ENCODE peak calls at places on chromosomes 3 and 15, in eight cellular contexts. One of them, this sample, is unnamed.

GRCh38 chr3:129622418-129622872 is 16.0 kb upstream of the PLXND1 start:
- DNase-seq in stomach: no peak
- DNase-seq in left ventricle myocardium inferior: peak; percentile 29
- DNase-seq in testis: no peak
- DNase-seq in PC-9: no peak
- DNase-seq in HL-60: no peak
- DNase-seq in brain microvascular endothelial cell: no peak
- DNase-seq in endothelial cell of umbilical vein: no peak
- DNase-seq in this sample: no peak

GRCh38 chr3:120114981-120115380 is 20.7 kb upstream of the GSK3B start:
- DNase-seq in PC-9: no peak
- DNase-seq in stomach: no peak
- DNase-seq in testis: no peak
- DNase-seq in endothelial cell of umbilical vein: no peak
- DNase-seq in HL-60: no peak
- DNase-seq in brain microvascular endothelial cell: no peak
- DNase-seq in left ventricle myocardium inferior: no peak
- DNase-seq in this sample: no peak

GRCh38 chr3:16866447-16867025 is 18.2 kb upstream of the PLCL2 start:
- DNase-seq in stomach: no peak
- DNase-seq in PC-9: no peak
- DNase-seq in endothelial cell of umbilical vein: no peak
- DNase-seq in HL-60: peak; percentile 85
- DNase-seq in brain microvascular endothelial cell: no peak
- DNase-seq in testis: no peak
- DNase-seq in left ventricle myocardium inferior: no peak
- DNase-seq in this sample: no peak

GRCh38 chr3:153958635-153959320 is 162.4 kb upstream of the ARHGEF26 start:
- DNase-seq in testis: no peak
- DNase-seq in PC-9: no peak
- DNase-seq in HL-60: no peak
- DNase-seq in stomach: no peak
- DNase-seq in brain microvascular endothelial cell: no peak
- DNase-seq in left ventricle myocardium inferior: no peak
- DNase-seq in endothelial cell of umbilical vein: no peak
- DNase-seq in this sample: no peak

GRCh38 chr3:14312375-14312774 is 90.0 kb upstream of the SLC6A6 start:
- DNase-seq in PC-9: no peak
- DNase-seq in testis: no peak
- DNase-seq in endothelial cell of umbilical vein: no peak
- DNase-seq in stomach: no peak
- DNase-seq in HL-60: no peak
- DNase-seq in brain microvascular endothelial cell: no peak
- DNase-seq in left ventricle myocardium inferior: no peak
- DNase-seq in this sample: no peak

GRCh38 chr3:71478568-71478967 is 105.0 kb downstream of the FOXP1 start:
- DNase-seq in PC-9: no peak
- DNase-seq in HL-60: no peak
- DNase-seq in testis: no peak
- DNase-seq in endothelial cell of umbilical vein: no peak
- DNase-seq in stomach: no peak
- DNase-seq in brain microvascular endothelial cell: no peak
- DNase-seq in left ventricle myocardium inferior: no peak
- DNase-seq in this sample: no peak

GRCh38 chr15:78050441-78050809 is 27.1 kb downstream of the TBC1D2B start:
- DNase-seq in HL-60: no peak
- DNase-seq in PC-9: no peak
- DNase-seq in testis: no peak
- DNase-seq in endothelial cell of umbilical vein: no peak
- DNase-seq in stomach: no peak
- DNase-seq in left ventricle myocardium inferior: no peak
- DNase-seq in brain microvascular endothelial cell: no peak
- DNase-seq in this sample: no peak

GRCh38 chr15:89195836-89196235 is 25.5 kb downstream of the RLBP1 start:
- DNase-seq in PC-9: no peak
- DNase-seq in HL-60: no peak
- DNase-seq in brain microvascular endothelial cell: no peak
- DNase-seq in stomach: no peak
- DNase-seq in endothelial cell of umbilical vein: no peak
- DNase-seq in left ventricle myocardium inferior: no peak
- DNase-seq in testis: no peak
- DNase-seq in this sample: no peak

GRCh38 chr3:61172684-61173083 is 78.6 kb downstream of the FHIT start:
- DNase-seq in left ventricle myocardium inferior: no peak
- DNase-seq in endothelial cell of umbilical vein: no peak
- DNase-seq in stomach: no peak
- DNase-seq in brain microvascular endothelial cell: no peak
- DNase-seq in HL-60: no peak
- DNase-seq in testis: no peak
- DNase-seq in PC-9: peak; percentile 1
- DNase-seq in this sample: no peak

GRCh38 chr3:15361494-15362214 is 29.3 kb upstream of the SH3BP5 start:
- DNase-seq in left ventricle myocardium inferior: no peak
- DNase-seq in PC-9: no peak
- DNase-seq in testis: no peak
- DNase-seq in endothelial cell of umbilical vein: no peak
- DNase-seq in HL-60: no peak
- DNase-seq in brain microvascular endothelial cell: peak; percentile 60
- DNase-seq in stomach: no peak
- DNase-seq in this sample: no peak

GRCh38 chr3:171229173-171229572 is 202.7 kb upstream of the SLC2A2 start:
- DNase-seq in HL-60: no peak
- DNase-seq in left ventricle myocardium inferior: no peak
- DNase-seq in endothelial cell of umbilical vein: no peak
- DNase-seq in stomach: no peak
- DNase-seq in PC-9: no peak
- DNase-seq in brain microvascular endothelial cell: no peak
- DNase-seq in testis: no peak
- DNase-seq in this sample: no peak

GRCh38 chr3:65551945-65552344 is 486.8 kb downstream of the MAGI1 start:
- DNase-seq in left ventricle myocardium inferior: no peak
- DNase-seq in PC-9: no peak
- DNase-seq in testis: no peak
- DNase-seq in HL-60: no peak
- DNase-seq in stomach: no peak
- DNase-seq in endothelial cell of umbilical vein: no peak
- DNase-seq in brain microvascular endothelial cell: no peak
- DNase-seq in this sample: no peak

GRCh38 chr15:73081321-73081958 is 29.2 kb downstream of the NEO1 start:
- DNase-seq in testis: peak; percentile 48
- DNase-seq in stomach: no peak
- DNase-seq in PC-9: no peak
- DNase-seq in brain microvascular endothelial cell: peak; percentile 30
- DNase-seq in endothelial cell of umbilical vein: peak; percentile 65
- DNase-seq in HL-60: peak; percentile 6
- DNase-seq in left ventricle myocardium inferior: no peak
- DNase-seq in this sample: peak; percentile 17

GRCh38 chr3:184380210-184380626 is 364 bp downstream of the CHRD start:
- DNase-seq in left ventricle myocardium inferior: peak; percentile 72
- DNase-seq in stomach: peak; percentile 68
- DNase-seq in endothelial cell of umbilical vein: no peak
- DNase-seq in HL-60: no peak
- DNase-seq in testis: peak; percentile 54
- DNase-seq in PC-9: peak; percentile 46
- DNase-seq in brain microvascular endothelial cell: no peak
- DNase-seq in this sample: peak; percentile 76

GRCh38 chr3:40973141-40973540 is 226.2 kb upstream of the CTNNB1 start:
- DNase-seq in brain microvascular endothelial cell: no peak
- DNase-seq in stomach: no peak
- DNase-seq in HL-60: no peak
- DNase-seq in testis: no peak
- DNase-seq in PC-9: no peak
- DNase-seq in endothelial cell of umbilical vein: no peak
- DNase-seq in left ventricle myocardium inferior: no peak
- DNase-seq in this sample: no peak

GRCh38 chr15:68797157-68797556 is 23.5 kb downstream of the ANP32A start:
- DNase-seq in endothelial cell of umbilical vein: no peak
- DNase-seq in left ventricle myocardium inferior: no peak
- DNase-seq in stomach: no peak
- DNase-seq in testis: no peak
- DNase-seq in HL-60: no peak
- DNase-seq in PC-9: no peak
- DNase-seq in brain microvascular endothelial cell: no peak
- DNase-seq in this sample: no peak

GRCh38 chr3:25728101-25728500 is 55.1 kb downstream of the NGLY1 start:
- DNase-seq in stomach: no peak
- DNase-seq in brain microvascular endothelial cell: no peak
- DNase-seq in PC-9: no peak
- DNase-seq in testis: no peak
- DNase-seq in endothelial cell of umbilical vein: no peak
- DNase-seq in left ventricle myocardium inferior: no peak
- DNase-seq in HL-60: no peak
- DNase-seq in this sample: no peak

GRCh38 chr3:128847631-128848370 is 31.6 kb upstream of the ACAD9 start:
- DNase-seq in brain microvascular endothelial cell: no peak
- DNase-seq in PC-9: no peak
- DNase-seq in testis: no peak
- DNase-seq in left ventricle myocardium inferior: no peak
- DNase-seq in endothelial cell of umbilical vein: no peak
- DNase-seq in HL-60: no peak
- DNase-seq in stomach: no peak
- DNase-seq in this sample: no peak

GRCh38 chr3:143511174-143511879 is 336.9 kb downstream of the SLC9A9 start:
- DNase-seq in left ventricle myocardium inferior: no peak
- DNase-seq in endothelial cell of umbilical vein: no peak
- DNase-seq in PC-9: no peak
- DNase-seq in brain microvascular endothelial cell: no peak
- DNase-seq in HL-60: no peak
- DNase-seq in testis: no peak
- DNase-seq in stomach: no peak
- DNase-seq in this sample: no peak
- H3K27me3 ChIP-seq in left ventricle myocardium inferior: no peaks in the 10 kb centered on the region
- H3K27me3 ChIP-seq in endothelial cell of umbilical vein: no peaks in the 10 kb centered on the region
- H3K27me3 ChIP-seq in PC-9: no peaks in the 10 kb centered on the region
- H3K27me3 ChIP-seq in brain microvascular endothelial cell: no peaks in the 10 kb centered on the region
- H3K27me3 ChIP-seq in HL-60: no peaks in the 10 kb centered on the region
- H3K27me3 ChIP-seq in testis: no peaks in the 10 kb centered on the region
- H3K27me3 ChIP-seq in stomach: no peaks in the 10 kb centered on the region
- H3K27me3 ChIP-seq in this sample: no peaks in the 10 kb centered on the region

GRCh38 chr15:96359371-96359771 is 28.9 kb downstream of the NR2F2 start:
- DNase-seq in testis: no peak
- DNase-seq in HL-60: no peak
- DNase-seq in stomach: no peak
- DNase-seq in brain microvascular endothelial cell: no peak
- DNase-seq in endothelial cell of umbilical vein: peak; percentile 10
- DNase-seq in PC-9: no peak
- DNase-seq in left ventricle myocardium inferior: no peak
- DNase-seq in this sample: no peak

GRCh38 chr15:96361309-96362000 is 31.0 kb downstream of the NR2F2 start:
- DNase-seq in HL-60: no peak
- DNase-seq in endothelial cell of umbilical vein: no peak
- DNase-seq in testis: no peak
- DNase-seq in stomach: no peak
- DNase-seq in left ventricle myocardium inferior: no peak
- DNase-seq in brain microvascular endothelial cell: no peak
- DNase-seq in PC-9: no peak
- DNase-seq in this sample: no peak

GRCh38 chr15:96358795-96359190 is 28.3 kb downstream of the NR2F2 start:
- DNase-seq in stomach: peak; percentile 53
- DNase-seq in brain microvascular endothelial cell: no peak
- DNase-seq in HL-60: no peak
- DNase-seq in endothelial cell of umbilical vein: no peak
- DNase-seq in PC-9: no peak
- DNase-seq in testis: no peak
- DNase-seq in left ventricle myocardium inferior: no peak
- DNase-seq in this sample: no peak

GRCh38 chr15:96360581-96361308 is 30.2 kb downstream of the NR2F2 start:
- DNase-seq in HL-60: no peak
- DNase-seq in stomach: peak; percentile 49
- DNase-seq in PC-9: no peak
- DNase-seq in brain microvascular endothelial cell: no peak
- DNase-seq in endothelial cell of umbilical vein: peak; percentile 8
- DNase-seq in left ventricle myocardium inferior: no peak
- DNase-seq in testis: no peak
- DNase-seq in this sample: no peak

DNA sequence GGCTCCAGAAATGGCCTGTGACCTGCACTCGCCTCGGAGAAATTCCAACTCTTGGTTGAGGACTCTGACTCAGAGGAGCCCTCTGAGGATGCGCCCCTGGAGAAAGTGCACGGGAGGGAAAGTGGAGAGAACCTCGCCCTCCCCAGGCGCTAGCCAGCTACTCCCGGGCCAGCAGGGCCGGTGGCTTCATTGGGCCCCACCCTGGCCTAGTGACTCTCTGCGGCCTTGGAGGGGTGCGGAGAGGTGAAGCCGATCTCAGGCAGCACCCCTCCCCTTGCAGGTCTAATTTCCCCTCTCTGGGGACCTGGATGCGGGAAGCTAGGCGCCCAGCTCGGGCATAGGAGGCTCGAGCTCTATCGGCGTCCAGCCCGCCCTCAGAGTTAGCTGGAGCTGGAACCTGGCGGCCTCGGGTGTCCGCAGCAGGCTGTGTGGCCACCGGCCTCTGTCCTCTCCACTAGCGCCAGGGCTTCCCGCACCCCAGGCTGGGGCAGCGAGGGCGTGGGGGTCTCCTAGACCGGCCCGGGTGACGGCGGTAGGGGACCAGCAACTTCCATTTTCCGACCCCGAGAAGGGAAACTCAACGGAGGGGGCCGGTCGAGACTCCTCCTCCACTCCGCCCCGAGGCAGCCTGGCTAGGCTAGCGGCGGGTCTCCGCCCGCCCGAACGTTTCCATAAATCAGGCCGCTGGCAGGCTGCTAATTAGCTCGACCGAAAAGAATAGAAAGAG is 29.4 kb downstream of the NR2F2 start:
- DNase-seq in testis: no peak
- DNase-seq in PC-9: no peak
- DNase-seq in left ventricle myocardium inferior: no peak
- DNase-seq in HL-60: no peak
- DNase-seq in endothelial cell of umbilical vein: peak; percentile 60
- DNase-seq in brain microvascular endothelial cell: no peak
- DNase-seq in stomach: peak; percentile 67
- DNase-seq in this sample: no peak
- H3K27me3 ChIP-seq in testis: no peaks in the 10 kb centered on the region
- H3K27me3 ChIP-seq in PC-9: no peaks in the 10 kb centered on the region
- H3K27me3 ChIP-seq in left ventricle myocardium inferior: peaks cover 96% of the 10 kb centered on the region
- H3K27me3 ChIP-seq in HL-60: no peaks in the 10 kb centered on the region
- H3K27me3 ChIP-seq in endothelial cell of umbilical vein: no peaks in the 10 kb centered on the region
- H3K27me3 ChIP-seq in brain microvascular endothelial cell: no peaks in the 10 kb centered on the region
- H3K27me3 ChIP-seq in stomach: no peaks in the 10 kb centered on the region
- H3K27me3 ChIP-seq in this sample: peaks cover 33% of the 10 kb centered on the region

DNA sequence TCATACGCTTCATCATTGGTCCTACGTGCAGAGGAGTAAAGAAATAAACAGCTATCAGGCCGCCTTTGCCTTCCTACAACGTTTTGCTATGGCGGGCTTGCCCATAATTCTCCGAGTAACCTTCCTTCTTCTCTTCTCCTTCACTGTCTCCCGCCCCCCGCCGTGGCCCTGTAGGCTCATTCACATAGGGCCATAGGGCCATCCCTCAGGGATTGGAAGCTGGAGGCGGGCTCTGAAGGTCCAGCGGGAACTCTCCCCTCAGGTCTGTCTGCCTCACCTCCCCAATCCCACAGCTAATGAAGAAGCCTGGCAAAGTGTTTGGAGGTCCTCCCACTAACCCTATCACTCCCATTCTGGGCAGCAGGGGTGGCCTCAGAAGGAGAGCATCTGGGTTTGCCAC is 43.6 kb downstream of the SEMA5B start:
- DNase-seq in brain microvascular endothelial cell: no peak
- DNase-seq in endothelial cell of umbilical vein: no peak
- DNase-seq in HL-60: no peak
- DNase-seq in PC-9: no peak
- DNase-seq in left ventricle myocardium inferior: no peak
- DNase-seq in testis: no peak
- DNase-seq in stomach: no peak
- DNase-seq in this sample: no peak
- H3K27me3 ChIP-seq in brain microvascular endothelial cell: peaks cover 45% of the 10 kb centered on the region
- H3K27me3 ChIP-seq in endothelial cell of umbilical vein: peaks cover 28% of the 10 kb centered on the region
- H3K27me3 ChIP-seq in HL-60: peaks cover 15% of the 10 kb centered on the region
- H3K27me3 ChIP-seq in PC-9: peaks cover 19% of the 10 kb centered on the region
- H3K27me3 ChIP-seq in left ventricle myocardium inferior: no peaks in the 10 kb centered on the region
- H3K27me3 ChIP-seq in testis: no peaks in the 10 kb centered on the region
- H3K27me3 ChIP-seq in stomach: no peaks in the 10 kb centered on the region
- H3K27me3 ChIP-seq in this sample: no peaks in the 10 kb centered on the region

GRCh38 chr3:101998256-101998926 is 149.1 kb downstream of the NFKBIZ start:
- DNase-seq in endothelial cell of umbilical vein: peak; percentile 8
- DNase-seq in PC-9: no peak
- DNase-seq in stomach: no peak
- DNase-seq in left ventricle myocardium inferior: no peak
- DNase-seq in brain microvascular endothelial cell: no peak
- DNase-seq in testis: no peak
- DNase-seq in HL-60: no peak
- DNase-seq in this sample: no peak
- H3K27me3 ChIP-seq in endothelial cell of umbilical vein: no peaks in the 10 kb centered on the region
- H3K27me3 ChIP-seq in PC-9: no peaks in the 10 kb centered on the region
- H3K27me3 ChIP-seq in stomach: no peaks in the 10 kb centered on the region
- H3K27me3 ChIP-seq in left ventricle myocardium inferior: no peaks in the 10 kb centered on the region
- H3K27me3 ChIP-seq in brain microvascular endothelial cell: no peaks in the 10 kb centered on the region
- H3K27me3 ChIP-seq in testis: no peaks in the 10 kb centered on the region
- H3K27me3 ChIP-seq in HL-60: no peaks in the 10 kb centered on the region
- H3K27me3 ChIP-seq in this sample: no peaks in the 10 kb centered on the region

This sample was measured in body of pancreas.